ENCODE peak calls at places on chromosomes 7 and 10, in seven cellular contexts. One of them, this sample, is unnamed.

GRCh38 chr10:26157734-26158133 is 58.8 kb upstream of the GAD2 start:
- DNase-seq in endothelial cell of umbilical vein: no peak
- DNase-seq in A549: no peak
- DNase-seq in HCT116: no peak
- DNase-seq in SK-N-SH: no peak
- DNase-seq in K562: peak; percentile 1
- DNase-seq in HepG2: no peak
- DNase-seq in this sample: peak; percentile 1

GRCh38 chr7:117800841-117801240 is 72.4 kb downstream of the CTTNBP2 start:
- DNase-seq in endothelial cell of umbilical vein: no peak
- DNase-seq in A549: no peak
- DNase-seq in HCT116: no peak
- DNase-seq in SK-N-SH: no peak
- DNase-seq in K562: no peak
- DNase-seq in HepG2: no peak
- DNase-seq in this sample: no peak

GRCh38 chr7:127815631-127816145 is 163.7 kb downstream of the SND1 start:
- DNase-seq in endothelial cell of umbilical vein: no peak
- DNase-seq in A549: no peak
- DNase-seq in HCT116: no peak
- DNase-seq in SK-N-SH: no peak
- DNase-seq in K562: no peak
- DNase-seq in HepG2: no peak
- DNase-seq in this sample: no peak

GRCh38 chr10:120456626-120457430 is at the start of gene PLPP4:
- DNase-seq in endothelial cell of umbilical vein: peak; percentile 72
- DNase-seq in A549: no peak
- DNase-seq in HCT116: no peak
- DNase-seq in SK-N-SH: peak; percentile 91
- DNase-seq in K562: peak; percentile 3
- DNase-seq in HepG2: no peak
- DNase-seq in this sample: no peak

GRCh38 chr7:266851-267840 is 22.8 kb upstream of the FOXL3 start:
- DNase-seq in endothelial cell of umbilical vein: no peak
- DNase-seq in A549: no peak
- DNase-seq in HCT116: no peak
- DNase-seq in SK-N-SH: peak; percentile 82
- DNase-seq in K562: peak; percentile 58
- DNase-seq in HepG2: peak; percentile 17
- DNase-seq in this sample: no peak

GRCh38 chr10:104333037-104333727 is 5.1 kb downstream of the ITPRIP start:
- DNase-seq in endothelial cell of umbilical vein: no peak
- DNase-seq in A549: no peak
- DNase-seq in HCT116: no peak
- DNase-seq in SK-N-SH: peak; percentile 7
- DNase-seq in K562: peak; percentile 65
- DNase-seq in HepG2: no peak
- DNase-seq in this sample: no peak

GRCh38 chr7:106031271-106032029 is 68.4 kb downstream of the CDHR3 start:
- DNase-seq in endothelial cell of umbilical vein: peak; percentile 6
- DNase-seq in A549: no peak
- DNase-seq in HCT116: no peak
- DNase-seq in SK-N-SH: no peak
- DNase-seq in K562: no peak
- DNase-seq in HepG2: no peak
- DNase-seq in this sample: no peak

GRCh38 chr7:42233939-42234338 is 3.1 kb downstream of the GLI3 start:
- DNase-seq in endothelial cell of umbilical vein: no peak
- DNase-seq in A549: no peak
- DNase-seq in HCT116: no peak
- DNase-seq in SK-N-SH: no peak
- DNase-seq in K562: no peak
- DNase-seq in HepG2: no peak
- DNase-seq in this sample: no peak

GRCh38 chr7:108348913-108349312 is 107.3 kb downstream of the NRCAM start:
- DNase-seq in endothelial cell of umbilical vein: no peak
- DNase-seq in A549: peak; percentile 38
- DNase-seq in HCT116: no peak
- DNase-seq in SK-N-SH: no peak
- DNase-seq in K562: no peak
- DNase-seq in HepG2: no peak
- DNase-seq in this sample: peak; percentile 10

GRCh38 chr7:110604885-110605284 is 486.0 kb upstream of the LRRN3 start:
- DNase-seq in endothelial cell of umbilical vein: no peak
- DNase-seq in A549: no peak
- DNase-seq in HCT116: no peak
- DNase-seq in SK-N-SH: peak; percentile 22
- DNase-seq in K562: no peak
- DNase-seq in HepG2: no peak
- DNase-seq in this sample: no peak

GRCh38 chr7:87567052-87567451 is 33.6 kb downstream of the ABCB1 start:
- DNase-seq in endothelial cell of umbilical vein: no peak
- DNase-seq in A549: no peak
- DNase-seq in HCT116: no peak
- DNase-seq in SK-N-SH: no peak
- DNase-seq in K562: no peak
- DNase-seq in HepG2: no peak
- DNase-seq in this sample: no peak

GRCh38 chr7:107078517-107078966 is 34.0 kb downstream of the PRKAR2B start:
- DNase-seq in endothelial cell of umbilical vein: peak; percentile 95
- DNase-seq in A549: peak; percentile 57
- DNase-seq in HCT116: peak; percentile 4
- DNase-seq in SK-N-SH: peak; percentile 53
- DNase-seq in K562: peak; percentile 74
- DNase-seq in HepG2: no peak
- DNase-seq in this sample: no peak

GRCh38 chr10:70799124-70799523 is 13.9 kb upstream of the TBATA start:
- DNase-seq in endothelial cell of umbilical vein: no peak
- DNase-seq in A549: no peak
- DNase-seq in HCT116: no peak
- DNase-seq in SK-N-SH: no peak
- DNase-seq in K562: no peak
- DNase-seq in HepG2: no peak
- DNase-seq in this sample: peak; percentile 63

GRCh38 chr7:30707391-30708351 is 25.4 kb upstream of the CRHR2 start:
- DNase-seq in endothelial cell of umbilical vein: no peak
- DNase-seq in A549: no peak
- DNase-seq in HCT116: no peak
- DNase-seq in SK-N-SH: no peak
- DNase-seq in K562: no peak
- DNase-seq in HepG2: no peak
- DNase-seq in this sample: no peak
- H3K4me3 ChIP-seq in endothelial cell of umbilical vein: no peak overlapping the region
- H3K4me3 ChIP-seq in A549: no peak overlapping the region
- H3K4me3 ChIP-seq in HCT116: no peak overlapping the region
- H3K4me3 ChIP-seq in SK-N-SH: no peak overlapping the region
- H3K4me3 ChIP-seq in K562: no peak overlapping the region
- H3K4me3 ChIP-seq in HepG2: no peak overlapping the region
- H3K4me3 ChIP-seq in this sample: no peak overlapping the region

DNA sequence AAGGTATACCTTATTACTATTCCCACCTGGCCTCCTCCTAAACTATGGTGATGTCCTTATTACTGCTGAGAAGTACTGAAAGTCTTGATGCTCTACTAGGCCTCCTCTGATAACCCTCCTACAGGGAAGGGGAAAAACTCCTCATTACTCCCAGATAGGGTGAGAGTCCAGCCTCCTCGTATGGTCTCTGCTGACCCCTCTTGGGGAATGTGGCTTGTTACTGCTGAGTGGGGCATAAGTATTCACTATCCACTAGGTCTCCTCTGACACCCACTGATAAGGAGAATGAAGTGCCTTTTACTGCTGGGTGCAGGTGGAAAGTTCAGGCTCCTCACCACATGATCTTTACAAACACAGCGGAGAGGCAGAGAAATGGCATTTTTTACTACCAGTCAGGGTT is 222.9 kb downstream of the CHRM2 start:
- DNase-seq in endothelial cell of umbilical vein: peak; percentile 52
- DNase-seq in A549: no peak
- DNase-seq in HCT116: no peak
- DNase-seq in SK-N-SH: peak; percentile 56
- DNase-seq in K562: no peak
- DNase-seq in HepG2: no peak
- DNase-seq in this sample: peak; percentile 17
- TF ChIP-seq CTCF in endothelial cell of umbilical vein: peak; percentile 41
- TF ChIP-seq CTCF in A549: no peak
- TF ChIP-seq CTCF in HCT116: no peak
- TF ChIP-seq CTCF in SK-N-SH: peak; percentile 37
- TF ChIP-seq CTCF in K562: no peak
- TF ChIP-seq CTCF in HepG2: peak; percentile 27
- TF ChIP-seq CTCF in this sample: no peak

GRCh38 chr10:29204119-29204518 is 84.8 kb upstream of the LYZL1 start:
- DNase-seq in endothelial cell of umbilical vein: no peak
- DNase-seq in A549: no peak
- DNase-seq in HCT116: no peak
- DNase-seq in SK-N-SH: peak; percentile 70
- DNase-seq in K562: no peak
- DNase-seq in HepG2: peak; percentile 3
- DNase-seq in this sample: no peak
- TF ChIP-seq MAX in endothelial cell of umbilical vein: no peak
- TF ChIP-seq MAX in A549: no peak
- TF ChIP-seq MAX in HCT116: no peak
- TF ChIP-seq MAX in SK-N-SH: no peak
- TF ChIP-seq MAX in K562: no peak
- TF ChIP-seq MAX in HepG2: no peak
- TF ChIP-seq MAX in this sample: no peak

GRCh38 chr7:150895809-150896208 is 43.5 kb downstream of the AOC1 start:
- DNase-seq in endothelial cell of umbilical vein: no peak
- DNase-seq in A549: no peak
- DNase-seq in HCT116: no peak
- DNase-seq in SK-N-SH: no peak
- DNase-seq in K562: no peak
- DNase-seq in HepG2: no peak
- DNase-seq in this sample: no peak

GRCh38 chr7:150900675-150901074 is 48.4 kb downstream of the AOC1 start:
- DNase-seq in endothelial cell of umbilical vein: no peak
- DNase-seq in A549: no peak
- DNase-seq in HCT116: no peak
- DNase-seq in SK-N-SH: peak; percentile 44
- DNase-seq in K562: no peak
- DNase-seq in HepG2: no peak
- DNase-seq in this sample: no peak

GRCh38 chr7:150896562-150897209 is 44.4 kb downstream of the AOC1 start:
- DNase-seq in endothelial cell of umbilical vein: no peak
- DNase-seq in A549: no peak
- DNase-seq in HCT116: no peak
- DNase-seq in SK-N-SH: no peak
- DNase-seq in K562: no peak
- DNase-seq in HepG2: no peak
- DNase-seq in this sample: no peak

GRCh38 chr7:150897502-150898474 is 45.5 kb downstream of the AOC1 start:
- DNase-seq in endothelial cell of umbilical vein: no peak
- DNase-seq in A549: no peak
- DNase-seq in HCT116: no peak
- DNase-seq in SK-N-SH: no peak
- DNase-seq in K562: no peak
- DNase-seq in HepG2: no peak
- DNase-seq in this sample: peak; percentile 80

DNA sequence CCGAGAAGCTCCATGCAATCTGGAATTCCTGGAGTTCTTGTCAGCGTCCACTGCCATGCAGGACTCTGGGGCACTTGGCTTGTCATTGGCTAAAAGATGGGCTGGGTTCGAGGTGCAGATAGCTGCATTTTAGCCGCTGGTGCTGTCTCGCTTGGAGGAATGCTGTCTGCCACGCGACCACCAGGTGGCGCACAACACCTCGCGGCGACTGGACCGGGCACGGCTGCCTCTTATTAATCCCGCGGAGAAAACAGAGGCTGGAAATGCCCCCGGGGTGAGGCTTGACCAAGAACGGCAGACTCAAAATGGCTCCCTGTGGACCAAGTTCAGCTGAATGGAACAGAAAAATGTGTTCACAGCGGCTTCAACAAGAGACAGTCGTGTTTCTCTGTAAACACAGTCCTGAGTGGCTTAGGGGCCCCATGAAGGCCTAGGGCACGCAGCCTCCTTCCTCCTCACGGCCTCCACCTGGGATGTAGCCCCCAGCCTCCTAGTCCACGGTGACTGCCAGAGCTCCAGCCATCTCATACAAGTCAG is 46.2 kb downstream of the AOC1 start:
- DNase-seq in endothelial cell of umbilical vein: peak; percentile 57
- DNase-seq in A549: peak; percentile 68
- DNase-seq in HCT116: peak; percentile 51
- DNase-seq in SK-N-SH: peak; percentile 90
- DNase-seq in K562: peak; percentile 92
- DNase-seq in HepG2: peak; percentile 16
- DNase-seq in this sample: peak; percentile 87
- H3K4me3 ChIP-seq in endothelial cell of umbilical vein: no peak overlapping the region
- H3K4me3 ChIP-seq in A549: no peak overlapping the region
- H3K4me3 ChIP-seq in HCT116: no peak overlapping the region
- H3K4me3 ChIP-seq in SK-N-SH: no peak overlapping the region
- H3K4me3 ChIP-seq in K562: no peak overlapping the region
- H3K4me3 ChIP-seq in HepG2: no peak overlapping the region
- H3K4me3 ChIP-seq in this sample: no peak overlapping the region

GRCh38 chr10:47354162-47354561 is 6.0 kb downstream of the RBP3 start:
- DNase-seq in endothelial cell of umbilical vein: no peak
- DNase-seq in A549: peak; percentile 45
- DNase-seq in HCT116: no peak
- DNase-seq in SK-N-SH: no peak
- DNase-seq in K562: no peak
- DNase-seq in HepG2: peak; percentile 12
- DNase-seq in this sample: peak; percentile 12
- TF ChIP-seq CTCF in endothelial cell of umbilical vein: no peak
- TF ChIP-seq CTCF in A549: peak; percentile 40
- TF ChIP-seq CTCF in HCT116: peak; percentile 6
- TF ChIP-seq CTCF in SK-N-SH: peak; percentile 12
- TF ChIP-seq CTCF in K562: peak; percentile 26
- TF ChIP-seq CTCF in HepG2: peak; percentile 52
- TF ChIP-seq CTCF in this sample: no peak

DNA sequence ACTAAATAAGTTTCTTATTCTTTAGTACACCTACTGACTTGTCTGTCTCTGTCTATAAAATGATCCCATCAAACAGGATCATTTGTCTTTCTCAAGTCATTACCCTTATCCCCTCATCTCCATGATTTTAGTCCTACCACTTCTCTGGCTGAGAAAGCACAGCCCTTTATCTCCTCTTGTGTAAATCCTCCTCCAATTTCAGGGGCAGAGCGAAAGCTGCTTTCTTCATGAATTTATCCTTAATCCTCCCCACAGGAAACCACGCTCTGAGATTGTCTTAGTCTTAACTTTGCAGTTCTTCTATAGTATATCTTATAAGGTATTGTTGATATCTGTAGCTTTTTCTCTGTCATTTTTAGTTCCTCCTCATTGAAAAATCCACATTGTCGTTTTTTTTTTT is 239.7 kb upstream of the PLXDC2 start:
- DNase-seq in endothelial cell of umbilical vein: no peak
- DNase-seq in A549: no peak
- DNase-seq in HCT116: no peak
- DNase-seq in SK-N-SH: no peak
- DNase-seq in K562: no peak
- DNase-seq in HepG2: no peak
- DNase-seq in this sample: no peak
- TF ChIP-seq MAX in endothelial cell of umbilical vein: no peak
- TF ChIP-seq MAX in A549: no peak
- TF ChIP-seq MAX in HCT116: no peak
- TF ChIP-seq MAX in SK-N-SH: no peak
- TF ChIP-seq MAX in K562: no peak
- TF ChIP-seq MAX in HepG2: no peak
- TF ChIP-seq MAX in this sample: no peak

GRCh38 chr7:11192506-11192905 is 218.8 kb downstream of the PHF14 start:
- DNase-seq in endothelial cell of umbilical vein: no peak
- DNase-seq in A549: no peak
- DNase-seq in HCT116: no peak
- DNase-seq in SK-N-SH: no peak
- DNase-seq in K562: no peak
- DNase-seq in HepG2: no peak
- DNase-seq in this sample: no peak
- H3K4me3 ChIP-seq in endothelial cell of umbilical vein: no peak overlapping the region
- H3K4me3 ChIP-seq in A549: no peak overlapping the region
- H3K4me3 ChIP-seq in HCT116: no peak overlapping the region
- H3K4me3 ChIP-seq in SK-N-SH: no peak overlapping the region
- H3K4me3 ChIP-seq in K562: no peak overlapping the region
- H3K4me3 ChIP-seq in HepG2: no peak overlapping the region
- H3K4me3 ChIP-seq in this sample: no peak overlapping the region